ENCODE peak calls at places on chromosomes 1 and 21, in eight cellular contexts. E, W, O, V, U, B, M and Z are unnamed samples.

GRCh38 chr1:171872430-171872829 is 31.1 kb downstream of the DNM3 start:
- DNase-seq in E (no peak), W (no peak), O (no peak), V (no peak), U (no peak), B (no peak), M (no peak), Z (no peak)

GRCh38 chr1:207335695-207336363 is 14.4 kb downstream of the CD55 start:
- DNase-seq in E (no peak), W (no peak), O (no peak), V (no peak), U (peak; percentile 22), B (peak; percentile 5), M (no peak), Z (no peak)

GRCh38 chr1:160925652-160926241 is 28.9 kb downstream of the ITLN2 start:
- DNase-seq in E (no peak), W (no peak), O (no peak), V (no peak), U (no peak), B (no peak), M (no peak), Z (no peak)

GRCh38 chr1:46181343-46182260 is 5.3 kb upstream of the P3R3URF start:
- DNase-seq in E (no peak), W (no peak), O (no peak), V (peak; percentile 33), U (peak; percentile 59), B (peak; percentile 12), M (no peak), Z (peak; percentile 64)

GRCh38 chr21:34926784-34927548 is 122.1 kb downstream of the RUNX1 start:
- DNase-seq in E (no peak), W (no peak), O (no peak), V (no peak), U (no peak), B (peak; percentile 47), M (peak; percentile 73), Z (peak; percentile 65)

GRCh38 chr1:219498666-219499065 is 114.2 kb downstream of the ZC3H11B start:
- DNase-seq in E (no peak), W (no peak), O (no peak), V (no peak), U (peak; percentile 77), B (peak; percentile 9), M (no peak), Z (peak; percentile 19)

GRCh38 chr21:23452384-23453083 is 2154.7 kb downstream of the MRPL39 start:
- DNase-seq in E (no peak), W (peak; percentile 38), O (no peak), V (no peak), U (no peak), B (no peak), M (peak; percentile 39), Z (no peak)

GRCh38 chr1:94602312-94602711 is 60.8 kb upstream of the F3 start:
- DNase-seq in E (peak; percentile 45), W (no peak), O (no peak), V (no peak), U (peak; percentile 85), B (peak; percentile 69), M (no peak), Z (peak; percentile 57)

GRCh38 chr1:107727866-107728265 is 237.1 kb downstream of the VAV3 start:
- DNase-seq in E (no peak), W (no peak), O (no peak), V (peak; percentile 38), U (no peak), B (no peak), M (no peak), Z (no peak)

GRCh38 chr1:95518310-95518709 is 284.3 kb downstream of the RWDD3 start:
- DNase-seq in E (no peak), W (no peak), O (no peak), V (no peak), U (no peak), B (no peak), M (no peak), Z (no peak)